ENCODE peak calls at places on chromosomes 6 and 20, in five cellular contexts. One of them, this sample, is unnamed.

GRCh38 chr20:43946659-43947315 is 32.1 kb downstream of the TOX2 start:
- DNase-seq in H54: no peak
- DNase-seq in stimulated activated CD8-positive, alpha-beta memory T cell treated with anti-CD3 and anti-CD28 coated beads, Interleukin-2, amount 100 ng/mL, for 48 hours: no peak
- DNase-seq in substantia nigra: no peak
- DNase-seq in CD14-positive monocyte: no peak
- DNase-seq in this sample: no peak

GRCh38 chr6:108556864-108557493 is 3.7 kb upstream of the FOXO3 start:
- DNase-seq in CD14-positive monocyte: no peak
- DNase-seq in H54: no peak
- DNase-seq in substantia nigra: no peak
- DNase-seq in stimulated activated CD8-positive, alpha-beta memory T cell treated with anti-CD3 and anti-CD28 coated beads, Interleukin-2, amount 100 ng/mL, for 48 hours: no peak
- DNase-seq in this sample: no peak

GRCh38 chr6:16168858-16169257 is 40.0 kb downstream of the MYLIP start:
- DNase-seq in CD14-positive monocyte: no peak
- DNase-seq in H54: no peak
- DNase-seq in stimulated activated CD8-positive, alpha-beta memory T cell treated with anti-CD3 and anti-CD28 coated beads, Interleukin-2, amount 100 ng/mL, for 48 hours: no peak
- DNase-seq in substantia nigra: no peak
- DNase-seq in this sample: no peak

GRCh38 chr20:57250607-57251343 is 15.7 kb downstream of the BMP7 start:
- DNase-seq in CD14-positive monocyte: no peak
- DNase-seq in substantia nigra: no peak
- DNase-seq in H54: no peak
- DNase-seq in stimulated activated CD8-positive, alpha-beta memory T cell treated with anti-CD3 and anti-CD28 coated beads, Interleukin-2, amount 100 ng/mL, for 48 hours: no peak
- DNase-seq in this sample: no peak

GRCh38 chr6:136774228-136775041 is 17.8 kb downstream of the MAP3K5 start:
- DNase-seq in CD14-positive monocyte: no peak
- DNase-seq in H54: no peak
- DNase-seq in substantia nigra: no peak
- DNase-seq in stimulated activated CD8-positive, alpha-beta memory T cell treated with anti-CD3 and anti-CD28 coated beads, Interleukin-2, amount 100 ng/mL, for 48 hours: no peak
- DNase-seq in this sample: no peak

GRCh38 chr6:104182811-104183210 is 676.9 kb downstream of the HACE1 start:
- DNase-seq in stimulated activated CD8-positive, alpha-beta memory T cell treated with anti-CD3 and anti-CD28 coated beads, Interleukin-2, amount 100 ng/mL, for 48 hours: no peak
- DNase-seq in CD14-positive monocyte: no peak
- DNase-seq in H54: no peak
- DNase-seq in substantia nigra: peak
- DNase-seq in this sample: no peak

GRCh38 chr6:90186637-90187361 is 109.8 kb downstream of the BACH2 start:
- DNase-seq in stimulated activated CD8-positive, alpha-beta memory T cell treated with anti-CD3 and anti-CD28 coated beads, Interleukin-2, amount 100 ng/mL, for 48 hours: no peak
- DNase-seq in H54: no peak
- DNase-seq in CD14-positive monocyte: no peak
- DNase-seq in substantia nigra: no peak
- DNase-seq in this sample: no peak

GRCh38 chr6:133741375-133741861 is 147.5 kb upstream of the TCF21 start:
- DNase-seq in H54: no peak
- DNase-seq in stimulated activated CD8-positive, alpha-beta memory T cell treated with anti-CD3 and anti-CD28 coated beads, Interleukin-2, amount 100 ng/mL, for 48 hours: no peak
- DNase-seq in CD14-positive monocyte: no peak
- DNase-seq in substantia nigra: no peak
- DNase-seq in this sample: no peak

GRCh38 chr20:46307139-46307998 is 929 bp downstream of the CDH22 start:
- DNase-seq in H54: peak
- DNase-seq in substantia nigra: peak
- DNase-seq in stimulated activated CD8-positive, alpha-beta memory T cell treated with anti-CD3 and anti-CD28 coated beads, Interleukin-2, amount 100 ng/mL, for 48 hours: peak
- DNase-seq in CD14-positive monocyte: peak
- DNase-seq in this sample: peak

This sample was measured in stimulated activated CD4-positive, alpha-beta T cell treated with anti-CD3 and anti-CD28 coated beads, Interleukin-12 subunit alpha, Interleukin-12 subunit beta, amount 100 ng/mL, for 24 hours.